ENCODE peak calls at places on chromosomes 2 and 18, in ten cellular contexts. One of them, this sample, is unnamed.

GRCh38 chr2:232931636-232932035 is 61.6 kb downstream of the SNORC start:
- DNase-seq in endothelial cell: no peak
- DNase-seq in fibroblast of lung: no peak
- DNase-seq in RWPE1: no peak
- DNase-seq in OCI-LY7: no peak
- DNase-seq in Calu3: no peak
- DNase-seq in cardiac fibroblast: peak
- DNase-seq in fibroblast of pulmonary artery: peak
- DNase-seq in A549: no peak
- DNase-seq in MCF 10A: no peak
- DNase-seq in this sample: no peak

GRCh38 chr2:122366427-122366826 is 611.0 kb downstream of the TSN start:
- DNase-seq in endothelial cell: no peak
- DNase-seq in fibroblast of lung: no peak
- DNase-seq in RWPE1: no peak
- DNase-seq in OCI-LY7: no peak
- DNase-seq in Calu3: no peak
- DNase-seq in cardiac fibroblast: peak
- DNase-seq in fibroblast of pulmonary artery: no peak
- DNase-seq in A549: no peak
- DNase-seq in MCF 10A: no peak
- DNase-seq in this sample: no peak

GRCh38 chr2:16072638-16073290 is 132.4 kb downstream of the MYCN start:
- DNase-seq in endothelial cell: no peak
- DNase-seq in fibroblast of lung: no peak
- DNase-seq in RWPE1: no peak
- DNase-seq in OCI-LY7: no peak
- DNase-seq in Calu3: no peak
- DNase-seq in cardiac fibroblast: no peak
- DNase-seq in fibroblast of pulmonary artery: no peak
- DNase-seq in A549: no peak
- DNase-seq in MCF 10A: no peak
- DNase-seq in this sample: no peak

GRCh38 chr2:233945146-233945545 is 28.0 kb downstream of the TRPM8 start:
- DNase-seq in endothelial cell: no peak
- DNase-seq in fibroblast of lung: no peak
- DNase-seq in RWPE1: no peak
- DNase-seq in OCI-LY7: no peak
- DNase-seq in Calu3: no peak
- DNase-seq in cardiac fibroblast: no peak
- DNase-seq in fibroblast of pulmonary artery: no peak
- DNase-seq in A549: no peak
- DNase-seq in MCF 10A: no peak
- DNase-seq in this sample: no peak

GRCh38 chr2:66929632-66930385 is 467.3 kb upstream of the ETAA1 start:
- DNase-seq in endothelial cell: no peak
- DNase-seq in fibroblast of lung: peak
- DNase-seq in RWPE1: peak
- DNase-seq in OCI-LY7: no peak
- DNase-seq in Calu3: peak
- DNase-seq in cardiac fibroblast: peak
- DNase-seq in fibroblast of pulmonary artery: peak
- DNase-seq in A549: no peak
- DNase-seq in MCF 10A: peak
- DNase-seq in this sample: no peak

GRCh38 chr2:95346236-95346737 is 49.1 kb downstream of the KCNIP3 start:
- DNase-seq in endothelial cell: no peak
- DNase-seq in fibroblast of lung: peak
- DNase-seq in RWPE1: peak
- DNase-seq in OCI-LY7: no peak
- DNase-seq in Calu3: peak
- DNase-seq in cardiac fibroblast: peak
- DNase-seq in fibroblast of pulmonary artery: peak
- DNase-seq in A549: peak
- DNase-seq in MCF 10A: peak
- DNase-seq in this sample: peak

GRCh38 chr18:28005164-28005563 is 171.8 kb downstream of the CDH2 start:
- DNase-seq in endothelial cell: no peak
- DNase-seq in fibroblast of lung: no peak
- DNase-seq in RWPE1: no peak
- DNase-seq in OCI-LY7: no peak
- DNase-seq in Calu3: no peak
- DNase-seq in cardiac fibroblast: no peak
- DNase-seq in fibroblast of pulmonary artery: no peak
- DNase-seq in A549: no peak
- DNase-seq in MCF 10A: no peak
- DNase-seq in this sample: no peak

GRCh38 chr2:237603718-237604362 is 13.3 kb upstream of the RAB17 start:
- DNase-seq in endothelial cell: peak
- DNase-seq in fibroblast of lung: peak
- DNase-seq in RWPE1: peak
- DNase-seq in OCI-LY7: peak
- DNase-seq in Calu3: no peak
- DNase-seq in cardiac fibroblast: peak
- DNase-seq in fibroblast of pulmonary artery: peak
- DNase-seq in A549: no peak
- DNase-seq in MCF 10A: peak
- DNase-seq in this sample: peak

GRCh38 chr2:171225989-171226388 is 65.3 kb upstream of the TLK1 start:
- DNase-seq in endothelial cell: no peak
- DNase-seq in fibroblast of lung: no peak
- DNase-seq in RWPE1: no peak
- DNase-seq in OCI-LY7: no peak
- DNase-seq in Calu3: no peak
- DNase-seq in cardiac fibroblast: no peak
- DNase-seq in fibroblast of pulmonary artery: no peak
- DNase-seq in A549: no peak
- DNase-seq in MCF 10A: no peak
- DNase-seq in this sample: no peak

DNA sequence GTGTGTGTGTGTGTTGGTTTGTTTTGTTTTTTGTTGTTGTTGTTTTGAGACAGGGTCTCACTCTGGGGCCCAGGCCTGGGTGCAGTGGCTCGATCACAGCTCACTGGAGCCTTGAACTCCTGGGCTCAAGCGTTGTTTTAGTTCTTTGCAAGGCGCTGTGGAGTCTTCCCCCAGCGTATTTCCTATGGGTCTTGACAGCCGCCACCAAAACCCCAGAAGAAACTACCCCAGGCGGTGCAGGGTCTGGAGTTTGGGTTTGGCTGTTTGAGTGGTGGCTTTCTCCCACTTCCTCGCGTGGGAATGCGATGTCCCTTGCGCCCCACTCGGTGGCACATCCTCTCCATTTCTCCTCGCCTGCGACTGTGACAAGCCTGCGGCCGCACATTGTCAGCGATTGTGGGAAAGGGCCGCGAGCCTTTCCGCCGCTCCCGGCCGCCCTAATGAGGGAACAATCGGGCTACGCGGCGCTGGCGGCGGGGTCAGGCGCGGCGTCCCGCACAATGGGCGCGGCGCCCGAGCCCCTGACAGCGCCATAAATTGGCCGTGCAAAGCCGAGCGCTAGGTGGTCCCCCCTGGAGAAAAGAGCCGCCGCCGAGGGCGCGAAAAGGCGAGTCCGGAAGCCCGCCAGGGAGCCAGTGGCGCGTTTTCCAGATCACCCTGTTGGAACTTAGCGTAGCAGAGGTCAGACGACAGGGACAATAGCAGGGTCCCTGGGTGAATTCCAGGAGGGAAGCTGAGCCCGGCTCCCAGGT is 194.9 kb upstream of the POU3F3 start:
- DNase-seq in endothelial cell: peak
- DNase-seq in fibroblast of lung: no peak
- DNase-seq in RWPE1: no peak
- DNase-seq in OCI-LY7: no peak
- DNase-seq in Calu3: no peak
- DNase-seq in cardiac fibroblast: no peak
- DNase-seq in fibroblast of pulmonary artery: no peak
- DNase-seq in A549: no peak
- DNase-seq in MCF 10A: no peak
- DNase-seq in this sample: no peak
- TF ChIP-seq CTCF in endothelial cell: no peak
- TF ChIP-seq CTCF in fibroblast of lung: no peak
- TF ChIP-seq CTCF in RWPE1: no peak
- TF ChIP-seq CTCF in OCI-LY7: no peak
- TF ChIP-seq CTCF in Calu3: no peak
- TF ChIP-seq CTCF in cardiac fibroblast: no peak
- TF ChIP-seq CTCF in fibroblast of pulmonary artery: no peak
- TF ChIP-seq CTCF in A549: no peak
- TF ChIP-seq CTCF in MCF 10A: no peak
- TF ChIP-seq CTCF in this sample: no peak

DNA sequence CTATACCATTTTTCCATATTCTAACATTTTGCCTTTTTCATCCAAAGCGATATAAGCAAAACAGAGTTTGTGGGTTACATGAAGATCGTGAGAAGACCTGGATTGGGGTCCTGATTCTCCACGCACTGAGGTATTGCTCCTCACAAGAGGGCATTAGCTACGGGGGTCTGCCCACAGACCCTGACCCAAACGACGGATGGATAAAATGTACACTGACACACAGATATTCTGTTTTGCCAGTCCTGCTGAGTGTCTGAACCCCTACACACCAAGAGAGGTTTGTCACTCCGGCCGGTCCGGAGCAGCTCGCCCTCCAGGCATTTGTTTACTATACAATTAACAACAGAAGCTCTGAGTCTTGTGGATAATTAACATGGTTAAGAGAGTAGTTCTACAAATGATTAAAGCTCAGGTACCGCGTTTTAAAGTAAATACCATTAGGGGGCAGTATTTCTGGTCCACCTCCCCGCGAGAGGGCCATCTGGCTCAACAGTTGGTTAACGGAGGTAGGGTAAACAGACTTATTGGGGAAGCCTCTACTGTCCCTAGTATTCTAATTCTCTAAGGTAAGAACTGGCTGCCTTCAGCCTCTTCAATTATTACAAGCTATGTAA is 28.4 kb downstream of the SCYGR8 start:
- DNase-seq in endothelial cell: no peak
- DNase-seq in fibroblast of lung: no peak
- DNase-seq in RWPE1: no peak
- DNase-seq in OCI-LY7: no peak
- DNase-seq in Calu3: peak
- DNase-seq in cardiac fibroblast: no peak
- DNase-seq in fibroblast of pulmonary artery: no peak
- DNase-seq in A549: no peak
- DNase-seq in MCF 10A: no peak
- DNase-seq in this sample: peak
- TF ChIP-seq CTCF in endothelial cell: peak
- TF ChIP-seq CTCF in fibroblast of lung: peak
- TF ChIP-seq CTCF in RWPE1: no peak
- TF ChIP-seq CTCF in OCI-LY7: peak
- TF ChIP-seq CTCF in Calu3: peak
- TF ChIP-seq CTCF in cardiac fibroblast: peak
- TF ChIP-seq CTCF in fibroblast of pulmonary artery: peak
- TF ChIP-seq CTCF in A549: peak
- TF ChIP-seq CTCF in MCF 10A: no peak
- TF ChIP-seq CTCF in this sample: peak

GRCh38 chr2:118059919-118060478 is 28.3 kb upstream of the INSIG2 start:
- DNase-seq in endothelial cell: no peak
- DNase-seq in fibroblast of lung: peak
- DNase-seq in RWPE1: no peak
- DNase-seq in OCI-LY7: peak
- DNase-seq in Calu3: no peak
- DNase-seq in cardiac fibroblast: peak
- DNase-seq in fibroblast of pulmonary artery: peak
- DNase-seq in A549: no peak
- DNase-seq in MCF 10A: no peak
- DNase-seq in this sample: no peak

GRCh38 chr2:118062669-118063068 is 25.6 kb upstream of the INSIG2 start:
- DNase-seq in endothelial cell: no peak
- DNase-seq in fibroblast of lung: no peak
- DNase-seq in RWPE1: no peak
- DNase-seq in OCI-LY7: no peak
- DNase-seq in Calu3: no peak
- DNase-seq in cardiac fibroblast: no peak
- DNase-seq in fibroblast of pulmonary artery: no peak
- DNase-seq in A549: no peak
- DNase-seq in MCF 10A: no peak
- DNase-seq in this sample: no peak

GRCh38 chr2:118062048-118062447 is 26.2 kb upstream of the INSIG2 start:
- DNase-seq in endothelial cell: no peak
- DNase-seq in fibroblast of lung: no peak
- DNase-seq in RWPE1: peak
- DNase-seq in OCI-LY7: no peak
- DNase-seq in Calu3: no peak
- DNase-seq in cardiac fibroblast: no peak
- DNase-seq in fibroblast of pulmonary artery: no peak
- DNase-seq in A549: no peak
- DNase-seq in MCF 10A: no peak
- DNase-seq in this sample: no peak

GRCh38 chr2:118058979-118059378 is 29.3 kb upstream of the INSIG2 start:
- DNase-seq in endothelial cell: no peak
- DNase-seq in fibroblast of lung: no peak
- DNase-seq in RWPE1: no peak
- DNase-seq in OCI-LY7: no peak
- DNase-seq in Calu3: no peak
- DNase-seq in cardiac fibroblast: no peak
- DNase-seq in fibroblast of pulmonary artery: no peak
- DNase-seq in A549: no peak
- DNase-seq in MCF 10A: no peak
- DNase-seq in this sample: no peak

DNA sequence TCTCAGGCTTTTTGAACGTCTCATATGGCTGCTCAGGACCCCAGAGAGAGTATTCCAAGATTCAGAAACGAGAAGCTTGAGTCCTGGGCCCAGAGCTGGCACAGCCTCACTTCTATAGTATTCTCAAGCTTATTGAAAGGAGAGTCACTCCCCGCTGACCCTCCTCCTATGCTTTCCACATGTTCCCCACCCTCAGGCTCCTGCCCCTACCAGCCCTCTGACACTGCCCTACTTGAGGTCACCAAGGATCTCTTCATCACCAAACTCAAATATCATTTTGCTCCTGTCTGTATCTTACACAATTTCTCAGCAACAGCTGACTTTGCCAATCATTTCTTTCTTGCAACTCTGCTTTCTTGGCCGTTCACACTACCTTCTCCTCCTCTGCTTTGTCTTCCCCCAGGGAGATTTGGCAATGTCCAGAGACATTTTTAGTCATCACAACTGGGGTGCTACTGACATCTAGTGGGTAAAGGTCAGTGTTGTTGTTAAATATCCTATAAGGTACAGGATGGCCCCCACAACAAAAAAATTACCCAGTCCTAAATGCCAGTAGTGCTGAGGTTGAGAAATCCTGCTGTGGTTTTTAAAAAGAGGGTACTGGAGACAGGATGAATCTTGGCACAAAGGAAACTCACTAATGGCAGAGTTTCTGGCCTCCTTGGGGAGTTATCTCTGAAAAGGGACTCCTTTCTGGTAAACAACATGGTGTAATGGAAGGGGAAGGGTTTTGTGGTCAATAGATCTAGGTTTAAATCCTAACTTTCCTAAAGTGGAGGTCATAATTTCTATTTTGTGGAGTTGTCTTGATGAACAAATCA is 26.9 kb upstream of the INSIG2 start:
- DNase-seq in endothelial cell: peak
- DNase-seq in fibroblast of lung: peak
- DNase-seq in RWPE1: peak
- DNase-seq in OCI-LY7: peak
- DNase-seq in Calu3: peak
- DNase-seq in cardiac fibroblast: peak
- DNase-seq in fibroblast of pulmonary artery: peak
- DNase-seq in A549: peak
- DNase-seq in MCF 10A: peak
- DNase-seq in this sample: peak
- TF ChIP-seq CTCF in endothelial cell: peak
- TF ChIP-seq CTCF in fibroblast of lung: peak
- TF ChIP-seq CTCF in RWPE1: peak
- TF ChIP-seq CTCF in OCI-LY7: peak
- TF ChIP-seq CTCF in Calu3: peak
- TF ChIP-seq CTCF in cardiac fibroblast: peak
- TF ChIP-seq CTCF in fibroblast of pulmonary artery: peak
- TF ChIP-seq CTCF in A549: peak
- TF ChIP-seq CTCF in MCF 10A: peak
- TF ChIP-seq CTCF in this sample: peak

GRCh38 chr2:14684516-14684915 is 52.0 kb downstream of the LRATD1 start:
- DNase-seq in endothelial cell: no peak
- DNase-seq in fibroblast of lung: no peak
- DNase-seq in RWPE1: no peak
- DNase-seq in OCI-LY7: no peak
- DNase-seq in Calu3: no peak
- DNase-seq in cardiac fibroblast: no peak
- DNase-seq in fibroblast of pulmonary artery: no peak
- DNase-seq in A549: no peak
- DNase-seq in MCF 10A: no peak
- DNase-seq in this sample: no peak
- TF ChIP-seq CTCF in endothelial cell: no peak
- TF ChIP-seq CTCF in fibroblast of lung: no peak
- TF ChIP-seq CTCF in RWPE1: no peak
- TF ChIP-seq CTCF in OCI-LY7: no peak
- TF ChIP-seq CTCF in Calu3: no peak
- TF ChIP-seq CTCF in cardiac fibroblast: no peak
- TF ChIP-seq CTCF in fibroblast of pulmonary artery: no peak
- TF ChIP-seq CTCF in A549: no peak
- TF ChIP-seq CTCF in MCF 10A: no peak
- TF ChIP-seq CTCF in this sample: no peak